ENCODE peak calls at places on chromosomes 2 and 18, in seven cellular contexts. O, B, E, L, Y, X and T are unnamed samples.

GRCh38 chr2:54106631-54107454 is 8.6 kb upstream of the ACYP2 start:
- DNase-seq in Y (peak), O (peak), E (peak), X (peak), L (peak), B (peak), T (peak)

GRCh38 chr18:70491734-70492348 is 203.0 kb downstream of the SOCS6 start:
- DNase-seq in E (peak), L (peak), Y (peak), O (peak), X (peak), B (peak), T (peak)

GRCh38 chr18:77086656-77087390 is 45.8 kb downstream of the MBP start:
- DNase-seq in Y (no peak), O (no peak), L (no peak), B (no peak), E (no peak), X (peak), T (peak)

GRCh38 chr2:224999784-225000183 is 42.5 kb downstream of the DOCK10 start:
- DNase-seq in O (no peak), Y (peak), L (no peak), X (no peak), B (no peak), E (no peak), T (no peak)

GRCh38 chr2:45816273-45816672 is 164.8 kb downstream of the PRKCE start:
- DNase-seq in E (no peak), B (no peak), L (no peak), Y (no peak), O (no peak), X (no peak), T (no peak)

GRCh38 chr18:43481069-43481468 is 203.8 kb upstream of the SYT4 start:
- DNase-seq in Y (no peak), O (no peak), X (no peak), L (no peak), E (no peak), B (no peak), T (no peak)

GRCh38 chr2:105102963-105103421 is 65.1 kb downstream of the MRPS9 start:
- DNase-seq in Y (peak), O (no peak), X (peak), B (no peak), E (no peak), L (no peak), T (peak)

GRCh38 chr2:145356046-145356445 is 836.1 kb upstream of the ZEB2 start:
- DNase-seq in B (no peak), L (no peak), Y (no peak), E (no peak), O (no peak), X (no peak), T (no peak)

GRCh38 chr2:206572725-206573124 is 69.6 kb upstream of the FAM237A start:
- DNase-seq in O (no peak), E (no peak), Y (no peak), B (no peak), L (no peak), X (no peak), T (no peak)

GRCh38 chr2:132923787-132924186 is 253.8 kb upstream of the LYPD1 start:
- DNase-seq in O (no peak), B (no peak), E (no peak), L (no peak), Y (peak), X (no peak), T (no peak)

GRCh38 chr2:11945139-11946126 is 199.0 kb downstream of the LPIN1 start:
- DNase-seq in E (no peak), L (no peak), X (peak), Y (no peak), O (no peak), B (no peak), T (no peak)

GRCh38 chr2:219425238-219426067 is 7.3 kb downstream of the DES start:
- DNase-seq in X (no peak), Y (no peak), E (no peak), L (no peak), B (no peak), O (no peak), T (no peak)

GRCh38 chr2:76415821-76416220 is 705.1 kb upstream of the GCFC2 start:
- DNase-seq in O (peak), E (no peak), L (no peak), X (no peak), B (no peak), Y (peak), T (peak)

GRCh38 chr2:85277416-85278158 is 50.2 kb downstream of the TGOLN2 start:
- DNase-seq in Y (peak), B (no peak), X (no peak), O (no peak), E (no peak), L (no peak), T (peak)

GRCh38 chr18:48659188-48660009 is 120.6 kb downstream of the CTIF start:
- DNase-seq in E (no peak), O (no peak), B (no peak), X (no peak), Y (no peak), L (no peak), T (no peak)